ENCODE peak calls at places on chromosomes 7 and 10, in nine cellular contexts. One of them, this sample, is unnamed.

GRCh38 chr10:116627386-116627933 is 6.7 kb downstream of the PNLIPRP2 start:
- DNase-seq in coronary artery: no peak
- DNase-seq in H1: peak; percentile 31
- DNase-seq in HFFc6: no peak
- DNase-seq in endothelial cell: peak; percentile 76
- DNase-seq in pancreas: peak; percentile 81
- DNase-seq in AG04450: no peak
- DNase-seq in Peyer's patch: no peak
- DNase-seq in GM13977: no peak
- DNase-seq in this sample: peak; percentile 77

GRCh38 chr10:17527530-17528146 is 73.2 kb upstream of the ST8SIA6 start:
- DNase-seq in coronary artery: no peak
- DNase-seq in H1: peak; percentile 21
- DNase-seq in HFFc6: peak; percentile 39
- DNase-seq in endothelial cell: no peak
- DNase-seq in pancreas: no peak
- DNase-seq in AG04450: peak; percentile 65
- DNase-seq in Peyer's patch: no peak
- DNase-seq in GM13977: no peak
- DNase-seq in this sample: no peak

GRCh38 chr10:3248526-3249255 is 76.1 kb upstream of the PITRM1 start:
- DNase-seq in coronary artery: no peak
- DNase-seq in H1: no peak
- DNase-seq in HFFc6: peak; percentile 90
- DNase-seq in endothelial cell: no peak
- DNase-seq in pancreas: no peak
- DNase-seq in AG04450: peak; percentile 79
- DNase-seq in Peyer's patch: no peak
- DNase-seq in GM13977: no peak
- DNase-seq in this sample: no peak

GRCh38 chr10:13890617-13891541 is 304.1 kb downstream of the PRPF18 start:
- DNase-seq in coronary artery: no peak
- DNase-seq in H1: no peak
- DNase-seq in HFFc6: peak; percentile 25
- DNase-seq in endothelial cell: no peak
- DNase-seq in pancreas: no peak
- DNase-seq in AG04450: no peak
- DNase-seq in Peyer's patch: no peak
- DNase-seq in GM13977: peak; percentile 34
- DNase-seq in this sample: peak; percentile 55

GRCh38 chr10:98456688-98457482 is 10.2 kb upstream of the HPS1 start:
- DNase-seq in coronary artery: no peak
- DNase-seq in H1: no peak
- DNase-seq in HFFc6: no peak
- DNase-seq in endothelial cell: no peak
- DNase-seq in pancreas: no peak
- DNase-seq in AG04450: no peak
- DNase-seq in Peyer's patch: no peak
- DNase-seq in GM13977: no peak
- DNase-seq in this sample: no peak

GRCh38 chr7:50339990-50340500 is 35.5 kb downstream of the IKZF1 start:
- DNase-seq in coronary artery: no peak
- DNase-seq in H1: no peak
- DNase-seq in HFFc6: no peak
- DNase-seq in endothelial cell: no peak
- DNase-seq in pancreas: no peak
- DNase-seq in AG04450: no peak
- DNase-seq in Peyer's patch: no peak
- DNase-seq in GM13977: no peak
- DNase-seq in this sample: no peak

GRCh38 chr7:86911703-86912102 is 147.8 kb downstream of the ELAPOR2 start:
- DNase-seq in coronary artery: no peak
- DNase-seq in H1: no peak
- DNase-seq in HFFc6: no peak
- DNase-seq in endothelial cell: no peak
- DNase-seq in pancreas: no peak
- DNase-seq in AG04450: no peak
- DNase-seq in Peyer's patch: no peak
- DNase-seq in GM13977: no peak
- DNase-seq in this sample: no peak

GRCh38 chr10:127989481-127989964 is 82.6 kb downstream of the PTPRE start:
- DNase-seq in coronary artery: no peak
- DNase-seq in H1: no peak
- DNase-seq in HFFc6: no peak
- DNase-seq in endothelial cell: no peak
- DNase-seq in pancreas: no peak
- DNase-seq in AG04450: no peak
- DNase-seq in Peyer's patch: no peak
- DNase-seq in GM13977: no peak
- DNase-seq in this sample: no peak

GRCh38 chr7:39735903-39736302 is 112.5 kb downstream of the RALA start:
- DNase-seq in coronary artery: no peak
- DNase-seq in H1: no peak
- DNase-seq in HFFc6: no peak
- DNase-seq in endothelial cell: no peak
- DNase-seq in pancreas: no peak
- DNase-seq in AG04450: no peak
- DNase-seq in Peyer's patch: no peak
- DNase-seq in GM13977: no peak
- DNase-seq in this sample: no peak

GRCh38 chr7:98236366-98237185 is 15.5 kb downstream of the TECPR1 start:
- DNase-seq in coronary artery: peak; percentile 72
- DNase-seq in H1: no peak
- DNase-seq in HFFc6: no peak
- DNase-seq in endothelial cell: no peak
- DNase-seq in pancreas: no peak
- DNase-seq in AG04450: no peak
- DNase-seq in Peyer's patch: no peak
- DNase-seq in GM13977: no peak
- DNase-seq in this sample: no peak

GRCh38 chr7:19116121-19117080 is 1.0 kb downstream of the TWIST1 start:
- DNase-seq in coronary artery: no peak
- DNase-seq in H1: no peak
- DNase-seq in HFFc6: no peak
- DNase-seq in endothelial cell: peak; percentile 35
- DNase-seq in pancreas: peak; percentile 66
- DNase-seq in AG04450: no peak
- DNase-seq in Peyer's patch: no peak
- DNase-seq in GM13977: peak; percentile 52
- DNase-seq in this sample: peak; percentile 49

GRCh38 chr10:49512121-49512809 is 26.7 kb downstream of the ERCC6 start:
- DNase-seq in coronary artery: no peak
- DNase-seq in H1: no peak
- DNase-seq in HFFc6: peak; percentile 17
- DNase-seq in endothelial cell: no peak
- DNase-seq in pancreas: no peak
- DNase-seq in AG04450: no peak
- DNase-seq in Peyer's patch: no peak
- DNase-seq in GM13977: no peak
- DNase-seq in this sample: no peak

GRCh38 chr7:102991540-102992214 is 78.9 kb downstream of the LRRC17 start:
- DNase-seq in coronary artery: no peak
- DNase-seq in H1: no peak
- DNase-seq in HFFc6: peak; percentile 90
- DNase-seq in endothelial cell: no peak
- DNase-seq in pancreas: no peak
- DNase-seq in AG04450: peak; percentile 88
- DNase-seq in Peyer's patch: no peak
- DNase-seq in GM13977: no peak
- DNase-seq in this sample: no peak

GRCh38 chr10:11715815-11716494 is 26.2 kb upstream of the ECHDC3 start:
- DNase-seq in coronary artery: no peak
- DNase-seq in H1: no peak
- DNase-seq in HFFc6: no peak
- DNase-seq in endothelial cell: no peak
- DNase-seq in pancreas: no peak
- DNase-seq in AG04450: no peak
- DNase-seq in Peyer's patch: peak; percentile 58
- DNase-seq in GM13977: no peak
- DNase-seq in this sample: no peak

GRCh38 chr10:282294-283139 is 147.3 kb downstream of the ZMYND11 start:
- DNase-seq in coronary artery: no peak
- DNase-seq in H1: no peak
- DNase-seq in HFFc6: peak; percentile 62
- DNase-seq in endothelial cell: no peak
- DNase-seq in pancreas: no peak
- DNase-seq in AG04450: peak; percentile 7
- DNase-seq in Peyer's patch: no peak
- DNase-seq in GM13977: no peak
- DNase-seq in this sample: no peak

GRCh38 chr10:3987142-3987974 is 202.3 kb upstream of the KLF6 start:
- DNase-seq in coronary artery: no peak
- DNase-seq in H1: no peak
- DNase-seq in HFFc6: peak; percentile 43
- DNase-seq in endothelial cell: no peak
- DNase-seq in pancreas: no peak
- DNase-seq in AG04450: no peak
- DNase-seq in Peyer's patch: no peak
- DNase-seq in GM13977: no peak
- DNase-seq in this sample: no peak

GRCh38 chr7:139730746-139731612 is 46.8 kb downstream of the HIPK2 start:
- DNase-seq in coronary artery: peak; percentile 68
- DNase-seq in H1: no peak
- DNase-seq in HFFc6: no peak
- DNase-seq in endothelial cell: no peak
- DNase-seq in pancreas: no peak
- DNase-seq in AG04450: no peak
- DNase-seq in Peyer's patch: no peak
- DNase-seq in GM13977: no peak
- DNase-seq in this sample: no peak

GRCh38 chr10:29658984-29659769 is 24.4 kb upstream of the SVIL start:
- DNase-seq in coronary artery: no peak
- DNase-seq in H1: no peak
- DNase-seq in HFFc6: peak; percentile 98
- DNase-seq in endothelial cell: peak; percentile 14
- DNase-seq in pancreas: no peak
- DNase-seq in AG04450: peak; percentile 97
- DNase-seq in Peyer's patch: no peak
- DNase-seq in GM13977: peak; percentile 70
- DNase-seq in this sample: no peak

GRCh38 chr7:141430426-141431142 is 120.6 kb upstream of the AGK start:
- DNase-seq in coronary artery: no peak
- DNase-seq in H1: no peak
- DNase-seq in HFFc6: no peak
- DNase-seq in endothelial cell: no peak
- DNase-seq in pancreas: no peak
- DNase-seq in AG04450: no peak
- DNase-seq in Peyer's patch: no peak
- DNase-seq in GM13977: no peak
- DNase-seq in this sample: no peak
- TF ChIP-seq CTCF in coronary artery: no peak
- TF ChIP-seq CTCF in H1: peak; percentile 16
- TF ChIP-seq CTCF in HFFc6: no peak
- TF ChIP-seq CTCF in endothelial cell: no peak
- TF ChIP-seq CTCF in pancreas: no peak
- TF ChIP-seq CTCF in AG04450: no peak
- TF ChIP-seq CTCF in Peyer's patch: no peak
- TF ChIP-seq CTCF in GM13977: no peak
- TF ChIP-seq CTCF in this sample: no peak

DNA sequence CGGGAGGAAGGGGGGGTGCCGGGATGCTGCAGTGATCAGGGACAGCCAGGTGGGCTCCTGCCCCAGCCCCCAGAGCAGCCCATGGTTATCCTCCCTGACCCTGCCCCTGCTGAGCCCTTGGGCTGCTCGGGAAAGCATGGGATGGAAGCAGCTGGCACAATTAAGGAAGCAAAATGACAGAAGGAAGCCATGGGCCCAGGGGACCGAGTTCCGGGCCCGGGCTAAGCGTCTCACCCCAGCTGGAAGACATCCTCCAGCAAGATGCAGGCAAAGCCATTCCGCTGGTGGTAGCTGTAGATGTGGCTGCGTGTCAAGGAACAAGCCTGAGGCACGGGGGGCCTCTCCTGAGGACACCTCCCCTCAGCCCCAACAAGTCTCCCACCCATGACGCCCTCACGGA is 1.1 kb downstream of the ATG9B start:
- DNase-seq in coronary artery: no peak
- DNase-seq in H1: no peak
- DNase-seq in HFFc6: no peak
- DNase-seq in endothelial cell: no peak
- DNase-seq in pancreas: no peak
- DNase-seq in AG04450: no peak
- DNase-seq in Peyer's patch: no peak
- DNase-seq in GM13977: no peak
- DNase-seq in this sample: peak; percentile 75
- TF ChIP-seq CTCF in coronary artery: no peak
- TF ChIP-seq CTCF in H1: no peak
- TF ChIP-seq CTCF in HFFc6: no peak
- TF ChIP-seq CTCF in endothelial cell: no peak
- TF ChIP-seq CTCF in pancreas: no peak
- TF ChIP-seq CTCF in AG04450: no peak
- TF ChIP-seq CTCF in Peyer's patch: no peak
- TF ChIP-seq CTCF in GM13977: no peak
- TF ChIP-seq CTCF in this sample: no peak

GRCh38 chr7:156129589-156129988 is 317.3 kb upstream of the SHH start:
- DNase-seq in coronary artery: no peak
- DNase-seq in H1: no peak
- DNase-seq in HFFc6: no peak
- DNase-seq in endothelial cell: no peak
- DNase-seq in pancreas: no peak
- DNase-seq in AG04450: no peak
- DNase-seq in Peyer's patch: no peak
- DNase-seq in GM13977: no peak
- DNase-seq in this sample: no peak
- TF ChIP-seq CTCF in coronary artery: no peak
- TF ChIP-seq CTCF in H1: no peak
- TF ChIP-seq CTCF in HFFc6: no peak
- TF ChIP-seq CTCF in endothelial cell: no peak
- TF ChIP-seq CTCF in pancreas: no peak
- TF ChIP-seq CTCF in AG04450: no peak
- TF ChIP-seq CTCF in Peyer's patch: no peak
- TF ChIP-seq CTCF in GM13977: no peak
- TF ChIP-seq CTCF in this sample: no peak

DNA sequence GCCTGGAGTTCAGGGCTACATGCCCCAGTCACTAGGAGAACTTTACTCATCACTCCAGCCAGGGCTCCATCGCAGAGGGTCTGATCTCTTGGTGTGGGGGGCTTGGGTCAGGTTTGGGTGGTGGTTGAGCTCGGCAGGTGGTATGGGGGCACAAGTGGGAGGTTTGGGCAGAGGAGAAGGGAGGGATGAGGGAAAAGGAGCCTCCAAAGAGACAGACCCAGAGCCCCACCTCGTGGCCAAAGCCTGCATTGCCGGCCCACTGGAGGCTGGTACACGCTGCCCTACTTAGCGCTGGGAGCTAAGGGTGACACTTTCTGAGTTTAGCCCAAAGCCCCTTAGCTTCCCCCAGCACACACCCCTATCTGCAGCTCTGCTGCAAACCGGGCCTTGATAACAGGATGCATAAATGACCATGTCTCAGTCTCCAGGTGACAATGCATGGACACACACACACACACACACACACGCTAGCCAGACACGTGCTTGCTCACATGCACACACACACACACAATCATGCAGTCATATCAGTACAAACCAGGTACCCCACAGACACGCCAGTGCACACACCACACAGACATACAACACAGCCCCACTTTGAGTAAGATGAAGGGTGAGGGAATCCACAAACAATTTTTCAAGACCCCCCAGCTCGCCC is 14.7 kb downstream of the LZTS2 start:
- DNase-seq in coronary artery: no peak
- DNase-seq in H1: no peak
- DNase-seq in HFFc6: peak; percentile 55
- DNase-seq in endothelial cell: peak; percentile 90
- DNase-seq in pancreas: peak; percentile 95
- DNase-seq in AG04450: no peak
- DNase-seq in Peyer's patch: peak; percentile 87
- DNase-seq in GM13977: peak; percentile 89
- DNase-seq in this sample: peak; percentile 93
- TF ChIP-seq CTCF in coronary artery: peak; percentile 94
- TF ChIP-seq CTCF in H1: peak; percentile 96
- TF ChIP-seq CTCF in HFFc6: peak; percentile 88
- TF ChIP-seq CTCF in endothelial cell: peak; percentile 61
- TF ChIP-seq CTCF in pancreas: peak; percentile 85
- TF ChIP-seq CTCF in AG04450: peak; percentile 97
- TF ChIP-seq CTCF in Peyer's patch: peak; percentile 77
- TF ChIP-seq CTCF in GM13977: peak; percentile 94
- TF ChIP-seq CTCF in this sample: peak; percentile 76